ENCODE peak calls at places on chromosome 14, in four cellular contexts. Q is prostate gland, M is mucosa of descending colon, O is left ventricle myocardium inferior. W is an unnamed sample.

GRCh38 chr14:69532561-69533335 is 41.9 kb downstream of the CCDC177 start:
- DNase-seq in Q (no peak), M (no peak), O (no peak), W (no peak)

GRCh38 chr14:102629700-102630365 is 37.4 kb downstream of the RCOR1 start:
- DNase-seq in Q (peak), M (no peak), O (no peak), W (peak)

GRCh38 chr14:32332415-32333116 is 3.5 kb downstream of the AKAP6 start:
- DNase-seq in Q (no peak), M (no peak), O (no peak), W (no peak)

GRCh38 chr14:68940614-68941185 is 38.4 kb downstream of the ACTN1 start:
- DNase-seq in Q (no peak), M (no peak), O (no peak), W (no peak)

GRCh38 chr14:80388980-80389711 is 177.8 kb upstream of the DIO2 start:
- DNase-seq in Q (no peak), M (no peak), O (no peak), W (peak)

GRCh38 chr14:105951399-105951798 is 425.0 kb downstream of the TMEM121 start:
- DNase-seq in Q (no peak), M (no peak), O (no peak), W (no peak)

GRCh38 chr14:79645753-79646362 is 565.4 kb downstream of the DIO2 start:
- DNase-seq in Q (no peak), M (no peak), O (no peak), W (no peak)

GRCh38 chr14:99273724-99274345 is 1.8 kb upstream of the BCL11B start:
- DNase-seq in Q (no peak), M (peak), O (no peak), W (no peak)

GRCh38 chr14:62462996-62463395 is 582.3 kb downstream of the KCNH5 start:
- DNase-seq in Q (no peak), M (no peak), O (no peak), W (no peak)

GRCh38 chr14:88612981-88613380 is 50.1 kb downstream of the ZC3H14 start:
- DNase-seq in Q (no peak), M (no peak), O (no peak), W (peak)

GRCh38 chr14:72894623-72895378 is 900 bp upstream of the DPF3 start:
- DNase-seq in Q (no peak), M (no peak), O (peak), W (no peak)

DNA sequence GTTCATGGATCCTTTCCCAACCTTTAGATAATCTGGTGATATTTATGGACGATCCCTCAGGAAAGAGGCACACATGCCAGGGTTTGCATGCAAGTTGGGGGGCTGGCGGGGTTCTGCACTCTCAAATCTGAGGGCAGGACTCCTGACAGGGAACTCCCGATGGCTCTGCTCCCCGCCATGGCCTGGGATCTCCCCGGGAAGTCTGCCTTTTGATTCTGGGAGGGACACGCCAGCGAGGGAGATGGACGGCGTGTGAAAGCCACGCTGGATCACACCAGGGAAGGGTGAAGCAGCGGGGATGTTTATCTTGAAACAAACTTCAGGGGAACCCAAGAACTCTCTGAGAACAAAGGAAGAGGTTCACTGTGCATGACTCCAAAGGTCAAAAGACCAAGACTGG is 43.6 kb downstream of the LGMN start:
- DNase-seq in Q (no peak), M (no peak), O (no peak), W (no peak)
- H3K4me3 ChIP-seq in Q (no peak), M (no peak), O (no peak), W (no peak)

DNA sequence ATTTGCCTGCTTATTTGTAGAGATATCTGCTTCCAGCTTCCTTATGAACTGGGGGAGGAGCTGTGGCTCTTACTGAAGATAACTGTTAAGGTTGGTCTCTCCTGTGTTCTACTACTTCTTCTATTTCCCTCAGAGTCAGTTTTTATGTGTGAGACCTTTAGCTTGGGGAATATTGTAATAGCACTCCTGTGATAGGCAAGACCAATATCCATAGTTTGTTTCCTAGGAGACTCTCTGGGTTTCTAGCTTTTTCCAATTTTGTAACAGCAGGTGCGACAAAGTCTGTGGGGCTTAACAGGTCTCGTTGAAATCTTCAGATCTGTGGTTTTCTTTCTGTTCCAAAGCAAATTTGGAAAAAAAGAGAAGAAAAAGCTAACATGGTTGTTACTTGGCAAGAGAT is at the start of gene OR10G3:
- DNase-seq in Q (no peak), M (no peak), O (no peak), W (no peak)
- TF ChIP-seq CTCF in Q (no peak), M (no peak), O (no peak), W (no peak)

GRCh38 chr14:97833291-97833690 is 1036.1 kb downstream of the VRK1 start:
- DNase-seq in Q (no peak), M (no peak), O (no peak), W (no peak)
- H3K4me3 ChIP-seq in Q (no peak), M (no peak), O (no peak), W (no peak)

GRCh38 chr14:34913619-34914018 is 38.5 kb upstream of the BAZ1A start:
- DNase-seq in Q (no peak), M (no peak), O (no peak), W (no peak)

GRCh38 chr14:34906287-34906686 is 31.1 kb upstream of the BAZ1A start:
- DNase-seq in Q (peak), M (no peak), O (no peak), W (no peak)

GRCh38 chr14:34911209-34912150 is 36.3 kb upstream of the BAZ1A start:
- DNase-seq in Q (no peak), M (no peak), O (no peak), W (peak)

GRCh38 chr14:34912966-34913365 is 37.8 kb upstream of the BAZ1A start:
- DNase-seq in Q (no peak), M (no peak), O (no peak), W (no peak)

GRCh38 chr14:34912182-34912581 is 37.0 kb upstream of the BAZ1A start:
- DNase-seq in Q (no peak), M (no peak), O (no peak), W (peak)
- TF ChIP-seq CTCF in Q (no peak), M (no peak), O (no peak), W (peak)

DNA sequence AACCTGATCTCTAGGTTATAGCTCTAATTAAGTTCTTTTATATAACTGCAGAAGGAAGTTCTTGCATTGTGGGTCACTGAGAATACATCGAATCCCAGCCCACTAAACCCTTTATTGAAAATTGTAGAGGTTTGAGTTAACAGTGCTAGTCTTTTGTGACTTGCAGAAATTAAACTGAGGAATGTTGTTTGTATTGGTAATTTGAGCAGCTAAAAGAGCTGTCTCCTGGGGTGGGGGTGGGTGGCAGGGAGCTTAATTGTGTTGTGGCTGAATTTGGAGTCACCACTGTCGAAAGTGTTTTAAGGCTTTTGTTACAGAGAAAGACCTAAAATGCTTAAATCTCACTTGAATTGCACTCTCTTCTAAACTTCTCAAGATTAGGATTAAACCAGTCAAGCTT is 3.2 kb upstream of the COX8C start:
- DNase-seq in Q (no peak), M (no peak), O (no peak), W (no peak)
- H3K4me3 ChIP-seq in Q (no peak), M (no peak), O (no peak), W (no peak)

GRCh38 chr14:75022655-75023054 is 19.9 kb downstream of the EIF2B2 start:
- DNase-seq in Q (no peak), M (no peak), O (peak), W (peak)
- TF ChIP-seq CTCF in Q (no peak), M (no peak), O (peak), W (peak)

W was measured in choroid plexus epithelial cell.